ENCODE peak calls at places on chromosomes 1 and 21, in seven cellular contexts. G is cardiac fibroblast; Y is left ventricle myocardium inferior; A is A172; L is pulmonary artery endothelial cell; D is activated CD4-positive, alpha-beta T cell treated with anti-CD3 and anti-CD28 coated beads, Interleukin-2, amount 50 U/mL, for 1 hour; W is iPS DF 6.9. N is an unnamed sample.

GRCh38 chr1:163535807-163536206 is 214.1 kb downstream of the NUF2 start:
- DNase-seq in G (peak; percentile 37), Y (no peak), A (peak; percentile 53), L (no peak), D (no peak), W (no peak), N (no peak)

GRCh38 chr1:210264521-210265380 is 32.2 kb downstream of the SERTAD4 start:
- DNase-seq in G (peak; percentile 26), Y (no peak), A (peak; percentile 69), L (no peak), D (no peak), W (no peak), N (no peak)

GRCh38 chr1:160675641-160676410 is 29.0 kb upstream of the SLAMF1 start:
- DNase-seq in G (peak; percentile 83), Y (peak; percentile 66), A (peak; percentile 67), L (peak; percentile 11), D (peak; percentile 74), W (no peak), N (peak; percentile 59)

GRCh38 chr1:244113532-244114320 is 62.6 kb downstream of the ZBTB18 start:
- DNase-seq in G (peak; percentile 30), Y (no peak), A (peak; percentile 96), L (no peak), D (no peak), W (no peak), N (no peak)

GRCh38 chr1:147539122-147539575 is 2.2 kb upstream of the BCL9 start:
- DNase-seq in G (peak; percentile 94), Y (no peak), A (peak; percentile 95), L (peak; percentile 63), D (no peak), W (no peak), N (no peak)

GRCh38 chr21:33396966-33397365 is 6.2 kb upstream of the IFNGR2 start:
- DNase-seq in G (peak; percentile 90), Y (peak; percentile 50), A (peak; percentile 81), L (no peak), D (no peak), W (no peak), N (no peak)

GRCh38 chr1:6111991-6112689 is 66.5 kb downstream of the KCNAB2 start:
- DNase-seq in G (no peak), Y (no peak), A (no peak), L (no peak), D (no peak), W (no peak), N (no peak)

GRCh38 chr1:209080170-209080781 is 503.2 kb upstream of the CAMK1G start:
- DNase-seq in G (no peak), Y (no peak), A (peak; percentile 84), L (no peak), D (no peak), W (no peak), N (no peak)

GRCh38 chr1:30273456-30273855 is 449.9 kb downstream of the MATN1 start:
- DNase-seq in G (no peak), Y (no peak), A (no peak), L (no peak), D (no peak), W (no peak), N (no peak)

GRCh38 chr1:20484526-20485462 is 1.2 kb downstream of the CAMK2N1 start:
- DNase-seq in G (peak; percentile 21), Y (no peak), A (no peak), L (no peak), D (no peak), W (no peak), N (no peak)

GRCh38 chr1:218209351-218209861 is 75.7 kb upstream of the RRP15 start:
- DNase-seq in G (peak; percentile 24), Y (no peak), A (peak; percentile 77), L (no peak), D (no peak), W (no peak), N (no peak)

GRCh38 chr1:24966724-24967346 is 36.8 kb upstream of the RUNX3 start:
- DNase-seq in G (peak; percentile 76), Y (no peak), A (peak; percentile 43), L (no peak), D (peak; percentile 44), W (no peak), N (peak; percentile 96)

GRCh38 chr1:4411862-4412261 is 242.5 kb upstream of the AJAP1 start:
- DNase-seq in G (no peak), Y (no peak), A (peak; percentile 13), L (no peak), D (no peak), W (no peak), N (no peak)

GRCh38 chr1:16625497-16626408 is 12.4 kb upstream of the NBPF1 start:
- DNase-seq in G (no peak), Y (peak; percentile 19), A (no peak), L (no peak), D (no peak), W (no peak), N (no peak)

GRCh38 chr1:42043182-42043581 is 110.0 kb upstream of the GUCA2B start:
- DNase-seq in G (peak; percentile 8), Y (no peak), A (no peak), L (no peak), D (no peak), W (no peak), N (no peak)

GRCh38 chr1:205301220-205301821 is 20.2 kb downstream of the NUAK2 start:
- DNase-seq in G (peak; percentile 97), Y (no peak), A (peak; percentile 97), L (no peak), D (no peak), W (peak; percentile 99), N (no peak)

GRCh38 chr1:39509360-39510009 is 18.0 kb downstream of the BMP8A start:
- DNase-seq in G (peak; percentile 57), Y (peak; percentile 48), A (peak; percentile 84), L (no peak), D (no peak), W (no peak), N (no peak)

GRCh38 chr1:14956579-14957195 is 196.9 kb upstream of the TMEM51 start:
- DNase-seq in G (no peak), Y (no peak), A (no peak), L (no peak), D (no peak), W (no peak), N (no peak)

GRCh38 chr1:234875953-234876814 is 252.5 kb downstream of the TOMM20 start:
- DNase-seq in G (peak; percentile 84), Y (no peak), A (no peak), L (peak; percentile 40), D (no peak), W (no peak), N (no peak)

GRCh38 chr1:38728176-38728908 is 131.2 kb downstream of the RRAGC start:
- DNase-seq in G (peak; percentile 97), Y (peak; percentile 53), A (peak; percentile 40), L (peak; percentile 98), D (no peak), W (no peak), N (no peak)

GRCh38 chr21:29215709-29216108 is 83.0 kb upstream of the BACH1 start:
- DNase-seq in G (peak; percentile 39), Y (no peak), A (no peak), L (no peak), D (no peak), W (no peak), N (no peak)

GRCh38 chr1:25062621-25063255 is 132.7 kb upstream of the RUNX3 start:
- DNase-seq in G (no peak), Y (no peak), A (no peak), L (no peak), D (no peak), W (no peak), N (no peak)

GRCh38 chr1:1630965-1631792 is 794 bp upstream of the MMP23B start:
- DNase-seq in G (peak; percentile 65), Y (peak; percentile 83), A (no peak), L (no peak), D (no peak), W (no peak), N (no peak)

GRCh38 chr1:1833916-1834325 is 55.7 kb upstream of the NADK start:
- DNase-seq in G (no peak), Y (no peak), A (no peak), L (no peak), D (no peak), W (no peak), N (no peak)

GRCh38 chr1:53314096-53314495 is 13.8 kb downstream of the LRP8 start:
- DNase-seq in G (no peak), Y (no peak), A (no peak), L (no peak), D (no peak), W (no peak), N (no peak)